ENCODE peak calls at places on chromosomes 7 and 10, in five cellular contexts. One of them, this sample, is unnamed.

GRCh38 chr7:157407512-157408257 is 70.9 kb downstream of the DNAJB6 start:
- DNase-seq in GM20000: no peak
- DNase-seq in osteocyte: no peak
- DNase-seq in colonic mucosa: no peak
- DNase-seq in heart left ventricle: peak; percentile 16
- DNase-seq in this sample: no peak

GRCh38 chr10:51325649-51326048 is 251.4 kb downstream of the PRKG1 start:
- DNase-seq in GM20000: no peak
- DNase-seq in osteocyte: no peak
- DNase-seq in colonic mucosa: no peak
- DNase-seq in heart left ventricle: no peak
- DNase-seq in this sample: no peak

GRCh38 chr7:151243411-151244155 is 4.9 kb downstream of the SMARCD3 start:
- DNase-seq in GM20000: peak; percentile 78
- DNase-seq in osteocyte: no peak
- DNase-seq in colonic mucosa: no peak
- DNase-seq in heart left ventricle: peak; percentile 39
- DNase-seq in this sample: no peak

GRCh38 chr7:50312176-50312575 is 7.7 kb downstream of the IKZF1 start:
- DNase-seq in GM20000: no peak
- DNase-seq in osteocyte: no peak
- DNase-seq in colonic mucosa: no peak
- DNase-seq in heart left ventricle: no peak
- DNase-seq in this sample: peak; percentile 47

GRCh38 chr10:10259013-10259412 is 758.7 kb upstream of the CELF2 start:
- DNase-seq in GM20000: no peak
- DNase-seq in osteocyte: no peak
- DNase-seq in colonic mucosa: no peak
- DNase-seq in heart left ventricle: no peak
- DNase-seq in this sample: no peak

GRCh38 chr7:158098125-158099030 is 489.2 kb downstream of the PTPRN2 start:
- DNase-seq in GM20000: no peak
- DNase-seq in osteocyte: peak; percentile 85
- DNase-seq in colonic mucosa: no peak
- DNase-seq in heart left ventricle: no peak
- DNase-seq in this sample: no peak

GRCh38 chr10:128011059-128011979 is 104.4 kb downstream of the PTPRE start:
- DNase-seq in GM20000: peak; percentile 88
- DNase-seq in osteocyte: peak; percentile 95
- DNase-seq in colonic mucosa: peak; percentile 86
- DNase-seq in heart left ventricle: peak; percentile 84
- DNase-seq in this sample: peak; percentile 72

GRCh38 chr7:138350701-138351357 is 109.2 kb upstream of the TRIM24 start:
- DNase-seq in GM20000: no peak
- DNase-seq in osteocyte: no peak
- DNase-seq in colonic mucosa: no peak
- DNase-seq in heart left ventricle: no peak
- DNase-seq in this sample: no peak

GRCh38 chr7:106382129-106382528 is 97.3 kb upstream of the NAMPT start:
- DNase-seq in GM20000: no peak
- DNase-seq in osteocyte: no peak
- DNase-seq in colonic mucosa: no peak
- DNase-seq in heart left ventricle: no peak
- DNase-seq in this sample: no peak

GRCh38 chr10:77637986-77638765 is 568 bp upstream of the KCNMA1 start:
- DNase-seq in GM20000: peak; percentile 37
- DNase-seq in osteocyte: peak; percentile 89
- DNase-seq in colonic mucosa: no peak
- DNase-seq in heart left ventricle: no peak
- DNase-seq in this sample: no peak

GRCh38 chr10:21021843-21022594 is 124.9 kb upstream of the NEBL start:
- DNase-seq in GM20000: no peak
- DNase-seq in osteocyte: no peak
- DNase-seq in colonic mucosa: no peak
- DNase-seq in heart left ventricle: no peak
- DNase-seq in this sample: peak; percentile 11

GRCh38 chr10:65394898-65395297 is 1530.9 kb upstream of the LRRTM3 start:
- DNase-seq in GM20000: no peak
- DNase-seq in osteocyte: no peak
- DNase-seq in colonic mucosa: no peak
- DNase-seq in heart left ventricle: no peak
- DNase-seq in this sample: no peak

GRCh38 chr10:43461950-43462349 is 25.0 kb downstream of the ZNF487 start:
- DNase-seq in GM20000: peak; percentile 78
- DNase-seq in osteocyte: no peak
- DNase-seq in colonic mucosa: peak; percentile 57
- DNase-seq in heart left ventricle: no peak
- DNase-seq in this sample: peak; percentile 67

GRCh38 chr10:89793649-89794254 is 92.4 kb downstream of the KIF20B start:
- DNase-seq in GM20000: peak; percentile 69
- DNase-seq in osteocyte: no peak
- DNase-seq in colonic mucosa: peak; percentile 31
- DNase-seq in heart left ventricle: no peak
- DNase-seq in this sample: peak; percentile 39

GRCh38 chr10:125534515-125534914 is 148.4 kb downstream of the TEX36 start:
- DNase-seq in GM20000: no peak
- DNase-seq in osteocyte: peak; percentile 34
- DNase-seq in colonic mucosa: no peak
- DNase-seq in heart left ventricle: no peak
- DNase-seq in this sample: no peak

GRCh38 chr10:88172159-88172558 is 308.7 kb downstream of the PTEN start:
- DNase-seq in GM20000: no peak
- DNase-seq in osteocyte: no peak
- DNase-seq in colonic mucosa: no peak
- DNase-seq in heart left ventricle: no peak
- DNase-seq in this sample: no peak

GRCh38 chr7:106283831-106284515 is 810 bp downstream of the NAMPT start:
- DNase-seq in GM20000: no peak
- DNase-seq in osteocyte: no peak
- DNase-seq in colonic mucosa: peak; percentile 66
- DNase-seq in heart left ventricle: peak; percentile 76
- DNase-seq in this sample: peak; percentile 46

GRCh38 chr7:76386691-76387260 is 22.7 kb downstream of the SSC4D start:
- DNase-seq in GM20000: no peak
- DNase-seq in osteocyte: no peak
- DNase-seq in colonic mucosa: no peak
- DNase-seq in heart left ventricle: no peak
- DNase-seq in this sample: no peak

GRCh38 chr10:59825932-59826331 is 72.7 kb upstream of the MRLN start:
- DNase-seq in GM20000: no peak
- DNase-seq in osteocyte: no peak
- DNase-seq in colonic mucosa: no peak
- DNase-seq in heart left ventricle: no peak
- DNase-seq in this sample: no peak

GRCh38 chr7:36670585-36671431 is 53.5 kb downstream of the AOAH start:
- DNase-seq in GM20000: peak; percentile 65
- DNase-seq in osteocyte: peak; percentile 87
- DNase-seq in colonic mucosa: peak; percentile 82
- DNase-seq in heart left ventricle: no peak
- DNase-seq in this sample: peak; percentile 80

GRCh38 chr7:43302211-43302711 is 189.8 kb downstream of the HECW1 start:
- DNase-seq in GM20000: no peak
- DNase-seq in osteocyte: no peak
- DNase-seq in colonic mucosa: no peak
- DNase-seq in heart left ventricle: no peak
- DNase-seq in this sample: no peak

GRCh38 chr10:32949221-32949678 is 8.8 kb downstream of the ITGB1 start:
- DNase-seq in GM20000: no peak
- DNase-seq in osteocyte: no peak
- DNase-seq in colonic mucosa: no peak
- DNase-seq in heart left ventricle: no peak
- DNase-seq in this sample: no peak

GRCh38 chr10:13956826-13957225 is 370.1 kb downstream of the PRPF18 start:
- DNase-seq in GM20000: no peak
- DNase-seq in osteocyte: no peak
- DNase-seq in colonic mucosa: peak; percentile 29
- DNase-seq in heart left ventricle: peak; percentile 65
- DNase-seq in this sample: peak; percentile 6

GRCh38 chr10:50991496-50992355 is 82.6 kb upstream of the PRKG1 start:
- DNase-seq in GM20000: no peak
- DNase-seq in osteocyte: no peak
- DNase-seq in colonic mucosa: peak; percentile 73
- DNase-seq in heart left ventricle: peak; percentile 82
- DNase-seq in this sample: no peak

GRCh38 chr10:19549503-19549902 is 266.7 kb upstream of the PLXDC2 start:
- DNase-seq in GM20000: no peak
- DNase-seq in osteocyte: no peak
- DNase-seq in colonic mucosa: no peak
- DNase-seq in heart left ventricle: no peak
- DNase-seq in this sample: no peak

GRCh38 chr7:120189623-120190022 is 83.4 kb upstream of the KCND2 start:
- DNase-seq in GM20000: no peak
- DNase-seq in osteocyte: no peak
- DNase-seq in colonic mucosa: no peak
- DNase-seq in heart left ventricle: no peak
- DNase-seq in this sample: no peak

GRCh38 chr7:148344406-148344805 is 246.2 kb upstream of the C7orf33 start:
- DNase-seq in GM20000: no peak
- DNase-seq in osteocyte: no peak
- DNase-seq in colonic mucosa: no peak
- DNase-seq in heart left ventricle: no peak
- DNase-seq in this sample: no peak

GRCh38 chr7:116633131-116633988 is 38.6 kb upstream of the MET start:
- DNase-seq in GM20000: peak; percentile 31
- DNase-seq in osteocyte: no peak
- DNase-seq in colonic mucosa: no peak
- DNase-seq in heart left ventricle: no peak
- DNase-seq in this sample: no peak

GRCh38 chr7:86469680-86470295 is 173.9 kb upstream of the GRM3 start:
- DNase-seq in GM20000: peak; percentile 49
- DNase-seq in osteocyte: peak; percentile 84
- DNase-seq in colonic mucosa: peak; percentile 62
- DNase-seq in heart left ventricle: no peak
- DNase-seq in this sample: peak; percentile 50

This sample was measured in K562.